ENCODE peak calls at places on chromosomes 6 and 20, in seven cellular contexts. C is PC-3, N is fibroblast of mammary gland, A is C1 segment of cervical spinal cord, M is NCI-H345, Q is EL, F is heart left ventricle. Y is an unnamed sample.

GRCh38 chr20:5122861-5123260 is 3.1 kb upstream of the PCNA start:
- DNase-seq in C (no peak), N (no peak), A (no peak), M (no peak), Q (no peak), F (no peak), Y (no peak)

GRCh38 chr6:94501546-94501945 is 1075.8 kb upstream of the MANEA start:
- DNase-seq in C (no peak), N (no peak), A (no peak), M (no peak), Q (no peak), F (no peak), Y (no peak)

GRCh38 chr20:20215976-20216727 is 151.8 kb upstream of the INSM1 start:
- DNase-seq in C (no peak), N (no peak), A (peak), M (peak), Q (no peak), F (peak), Y (peak)

GRCh38 chr20:9228774-9229450 is 160.0 kb downstream of the PLCB4 start:
- DNase-seq in C (peak), N (no peak), A (peak), M (no peak), Q (no peak), F (no peak), Y (no peak)

GRCh38 chr6:153070756-153071155 is 60.3 kb downstream of the RGS17 start:
- DNase-seq in C (no peak), N (no peak), A (no peak), M (no peak), Q (no peak), F (no peak), Y (no peak)

GRCh38 chr6:11618533-11618932 is 81.0 kb downstream of the TMEM170B start:
- DNase-seq in C (peak), N (peak), A (no peak), M (no peak), Q (peak), F (no peak), Y (no peak)

GRCh38 chr6:54204921-54205511 is 93.8 kb downstream of the MLIP start:
- DNase-seq in C (no peak), N (no peak), A (no peak), M (no peak), Q (no peak), F (peak), Y (no peak)

GRCh38 chr20:34540596-34541263 is 17.8 kb upstream of the MAP1LC3A start:
- DNase-seq in C (no peak), N (no peak), A (no peak), M (no peak), Q (no peak), F (no peak), Y (no peak)

GRCh38 chr20:40868568-40869223 is 159.9 kb upstream of the TOP1 start:
- DNase-seq in C (no peak), N (peak), A (peak), M (no peak), Q (peak), F (peak), Y (no peak)

GRCh38 chr20:51413753-51414323 is 128.7 kb downstream of the NFATC2 start:
- DNase-seq in C (no peak), N (no peak), A (no peak), M (no peak), Q (no peak), F (no peak), Y (no peak)